ENCODE peak calls at places on chromosomes 3 and 15, in ten cellular contexts. K is M059J; D is stimulated activated CD8-positive, alpha-beta memory T cell treated with anti-CD3 and anti-CD28 coated beads, Interleukin-12 subunit alpha, Interleukin-12 subunit beta, amount 100 ng/mL, for 1 hour; Z is LHCN-M2; O is AG04450; V is EH; U is HS-5; W is hepatic stellate cell; Q is NCI-H2171; Y is ovary. P is an unnamed sample.

GRCh38 chr3:142981901-142982773 is 18.7 kb upstream of the PAQR9 start:
- DNase-seq in Z (no peak), D (no peak), U (no peak), Y (no peak), O (no peak), K (no peak), Q (no peak), W (no peak), V (no peak), P (no peak)

GRCh38 chr3:134677196-134677986 is 26.6 kb upstream of the KY start:
- DNase-seq in Y (no peak), W (no peak), O (no peak), U (no peak), Z (no peak), V (peak), Q (no peak), K (no peak), D (no peak), P (no peak)

GRCh38 chr15:72534522-72534921 is 60.4 kb downstream of the ARIH1 start:
- DNase-seq in Z (no peak), K (no peak), V (no peak), Y (no peak), U (no peak), D (peak), W (no peak), Q (no peak), O (no peak), P (no peak)

GRCh38 chr3:47681016-47681415 is 100.7 kb downstream of the SMARCC1 start:
- DNase-seq in V (no peak), O (no peak), D (no peak), K (no peak), Q (no peak), W (no peak), Z (no peak), U (no peak), Y (no peak), P (no peak)

GRCh38 chr3:196967412-196968232 is 1.0 kb downstream of the PIGZ start:
- DNase-seq in V (no peak), W (no peak), O (no peak), Q (no peak), U (no peak), D (no peak), Y (no peak), Z (no peak), K (no peak), P (no peak)

GRCh38 chr3:66572938-66573710 is 72.3 kb upstream of the LRIG1 start:
- DNase-seq in Z (no peak), O (no peak), Q (no peak), K (no peak), Y (peak), D (no peak), U (no peak), V (no peak), W (no peak), P (no peak)

GRCh38 chr15:40739042-40739441 is 16.0 kb downstream of the RMDN3 start:
- DNase-seq in Q (no peak), D (no peak), K (no peak), Y (no peak), O (no peak), V (no peak), Z (peak), U (no peak), W (no peak), P (no peak)

GRCh38 chr3:542030-542429 is 345.5 kb downstream of the CHL1 start:
- DNase-seq in U (no peak), O (no peak), Y (no peak), D (no peak), W (no peak), K (no peak), Q (no peak), V (no peak), Z (no peak), P (no peak)

GRCh38 chr3:139339219-139339906 is 4.5 kb upstream of the MRPS22 start:
- DNase-seq in Z (peak), O (no peak), U (no peak), K (peak), D (no peak), V (peak), Y (no peak), Q (no peak), W (no peak), P (no peak)

GRCh38 chr3:147930417-147930816 is 521.3 kb downstream of the ZIC1 start:
- DNase-seq in W (no peak), K (peak), O (no peak), Y (no peak), D (no peak), Z (peak), V (peak), U (no peak), Q (no peak), P (peak)

GRCh38 chr3:101531473-101532086 is 18.6 kb upstream of the SENP7 start:
- DNase-seq in D (no peak), K (peak), Q (no peak), U (no peak), W (no peak), Z (peak), O (no peak), V (peak), Y (no peak), P (no peak)

GRCh38 chr3:187062526-187063177 is 76.6 kb downstream of the RPL39L start:
- DNase-seq in D (no peak), U (peak), W (no peak), O (peak), Q (no peak), Z (peak), V (peak), Y (no peak), K (peak), P (peak)

GRCh38 chr15:66212471-66212870 is 41.1 kb downstream of the MEGF11 start:
- DNase-seq in Y (no peak), Z (no peak), V (no peak), K (no peak), D (no peak), O (no peak), U (no peak), W (no peak), Q (peak), P (no peak)

GRCh38 chr3:172464306-172464705 is 16.1 kb upstream of the GHSR start:
- DNase-seq in K (no peak), W (no peak), U (no peak), V (no peak), D (no peak), O (no peak), Y (no peak), Q (peak), Z (peak), P (no peak)

GRCh38 chr15:101168463-101168824 is 83.4 kb downstream of the CHSY1 start:
- DNase-seq in W (no peak), Z (no peak), D (no peak), U (no peak), V (no peak), Q (no peak), Y (no peak), O (no peak), K (no peak), P (no peak)

GRCh38 chr3:173467501-173467900 is 70.0 kb downstream of the NLGN1 start:
- DNase-seq in U (no peak), V (peak), Y (no peak), O (no peak), W (no peak), Q (no peak), Z (no peak), D (no peak), K (peak), P (no peak)

GRCh38 chr3:107683447-107683846 is 160.7 kb downstream of the BBX start:
- DNase-seq in O (no peak), W (no peak), V (no peak), Y (no peak), D (no peak), U (no peak), Z (no peak), Q (no peak), K (peak), P (no peak)

GRCh38 chr15:26082833-26083174 is 219.7 kb upstream of the ATP10A start:
- DNase-seq in K (no peak), Y (no peak), Z (no peak), O (no peak), Q (peak), W (no peak), U (peak), D (no peak), V (no peak), P (no peak)

GRCh38 chr15:58415636-58416035 is 16.2 kb upstream of the LIPC start:
- DNase-seq in W (no peak), U (no peak), Z (no peak), Y (no peak), O (no peak), D (no peak), K (no peak), Q (no peak), V (no peak), P (no peak)

GRCh38 chr15:63504979-63505841 is 817 bp downstream of the USP3 start:
- DNase-seq in D (no peak), K (peak), Q (peak), V (peak), Z (peak), U (no peak), O (no peak), Y (peak), W (no peak), P (no peak)

GRCh38 chr3:52088445-52089367 is 32.3 kb upstream of the DUSP7 start:
- DNase-seq in Y (no peak), D (no peak), V (peak), Z (peak), U (no peak), K (peak), Q (no peak), O (no peak), W (peak), P (no peak)